ENCODE peak calls at places on chromosomes 16 and 17, in seven cellular contexts. B is A549, N is GM12878, T is AG09309, I is ELF-1, H is left ventricle myocardium inferior, J is upper lobe of right lung. A is an unnamed sample.

GRCh38 chr16:19429271-19429670 is 11.6 kb downstream of the TMC5 start:
- DNase-seq in B (peak), N (no peak), T (no peak), I (no peak), H (no peak), J (no peak), A (no peak)

GRCh38 chr16:78770353-78771091 is 671.1 kb downstream of the WWOX start:
- DNase-seq in B (peak), N (no peak), T (no peak), I (peak), H (peak), J (peak), A (peak)

GRCh38 chr17:27339836-27340550 is 46.1 kb downstream of the WSB1 start:
- DNase-seq in B (peak), N (no peak), T (no peak), I (peak), H (no peak), J (no peak), A (no peak)

GRCh38 chr16:3256876-3257465 is 538 bp upstream of the MEFV start:
- DNase-seq in B (no peak), N (no peak), T (no peak), I (no peak), H (no peak), J (no peak), A (no peak)

GRCh38 chr16:85418978-85419491 is 194.1 kb upstream of the GSE1 start:
- DNase-seq in B (no peak), N (no peak), T (no peak), I (no peak), H (peak), J (peak), A (no peak)

GRCh38 chr17:83150369-83151055 is 71.1 kb downstream of the METRNL start:
- DNase-seq in B (no peak), N (no peak), T (no peak), I (no peak), H (no peak), J (no peak), A (no peak)

GRCh38 chr17:49696233-49696761 is 11.5 kb downstream of the SLC35B1 start:
- DNase-seq in B (no peak), N (peak), T (no peak), I (no peak), H (no peak), J (no peak), A (no peak)

GRCh38 chr16:58960484-58960883 is 226.4 kb upstream of the GOT2 start:
- DNase-seq in B (no peak), N (no peak), T (no peak), I (peak), H (no peak), J (no peak), A (no peak)

GRCh38 chr16:57871457-57871856 is 69.2 kb upstream of the KIFC3 start:
- DNase-seq in B (peak), N (no peak), T (peak), I (no peak), H (no peak), J (no peak), A (no peak)

GRCh38 chr17:20920813-20921199 is 122.0 kb downstream of the USP22 start:
- DNase-seq in B (peak), N (no peak), T (no peak), I (no peak), H (no peak), J (no peak), A (no peak)

GRCh38 chr16:12614662-12615278 is 188.9 kb downstream of the CPPED1 start:
- DNase-seq in B (no peak), N (no peak), T (no peak), I (no peak), H (no peak), J (no peak), A (no peak)

GRCh38 chr17:39094607-39095308 is 56.7 kb downstream of the PLXDC1 start:
- DNase-seq in B (no peak), N (no peak), T (no peak), I (peak), H (no peak), J (no peak), A (no peak)

GRCh38 chr17:83010323-83011200 is 68.8 kb upstream of the METRNL start:
- DNase-seq in B (no peak), N (no peak), T (no peak), I (peak), H (no peak), J (no peak), A (peak)

GRCh38 chr16:74297296-74297665 is 667 bp downstream of the PSMD7 start:
- DNase-seq in B (no peak), N (no peak), T (no peak), I (peak), H (no peak), J (no peak), A (peak)

GRCh38 chr16:56988161-56988947 is 1.0 kb upstream of the NLRC5 start:
- DNase-seq in B (no peak), N (no peak), T (no peak), I (no peak), H (no peak), J (peak), A (no peak)

GRCh38 chr17:74770498-74771318 is 5.4 kb downstream of the NAT9 start:
- DNase-seq in B (peak), N (no peak), T (no peak), I (peak), H (peak), J (peak), A (peak)

GRCh38 chr17:74677558-74678466 is 34.9 kb downstream of the CD300LF start:
- DNase-seq in B (peak), N (no peak), T (no peak), I (peak), H (peak), J (no peak), A (peak)

GRCh38 chr16:54370653-54371052 is 84.1 kb upstream of the IRX3 start:
- DNase-seq in B (no peak), N (no peak), T (no peak), I (peak), H (peak), J (peak), A (peak)

GRCh38 chr17:75625813-75626486 is 7.3 kb upstream of the SMIM5 start:
- DNase-seq in B (peak), N (no peak), T (no peak), I (peak), H (no peak), J (no peak), A (peak)

GRCh38 chr17:73952136-73952497 is 251.4 kb upstream of the RPL38 start:
- DNase-seq in B (no peak), N (no peak), T (no peak), I (no peak), H (no peak), J (no peak), A (peak)

GRCh38 chr17:29847527-29847931 is 82.5 kb downstream of the SSH2 start:
- DNase-seq in B (no peak), N (no peak), T (no peak), I (no peak), H (no peak), J (no peak), A (peak)

GRCh38 chr17:7184647-7185046 is 5.5 kb upstream of the ASGR1 start:
- DNase-seq in B (no peak), N (no peak), T (no peak), I (no peak), H (no peak), J (no peak), A (no peak)

GRCh38 chr17:65956814-65957213 is 235.1 kb downstream of the CEP112 start:
- DNase-seq in B (no peak), N (no peak), T (no peak), I (no peak), H (no peak), J (no peak), A (no peak)

GRCh38 chr16:74605332-74605731 is 1.6 kb downstream of the GLG1 start:
- DNase-seq in B (no peak), N (no peak), T (no peak), I (no peak), H (no peak), J (no peak), A (no peak)

GRCh38 chr17:81898029-81898866 is 3.8 kb upstream of the NPB start:
- DNase-seq in B (peak), N (no peak), T (peak), I (peak), H (no peak), J (no peak), A (no peak)

GRCh38 chr17:58007781-58008706 is 998 bp upstream of the SRSF1 start:
- DNase-seq in B (no peak), N (no peak), T (no peak), I (peak), H (no peak), J (no peak), A (no peak)

GRCh38 chr17:17063546-17064122 is 21.4 kb downstream of the MPRIP start:
- DNase-seq in B (peak), N (no peak), T (no peak), I (no peak), H (peak), J (peak), A (no peak)

GRCh38 chr17:59698143-59698542 is 9.1 kb downstream of the PTRH2 start:
- DNase-seq in B (no peak), N (no peak), T (no peak), I (no peak), H (no peak), J (no peak), A (no peak)

GRCh38 chr16:24781256-24781655 is 51.8 kb downstream of the TNRC6A start:
- DNase-seq in B (no peak), N (no peak), T (no peak), I (no peak), H (no peak), J (no peak), A (no peak)

GRCh38 chr17:49742256-49742655 is 21.7 kb downstream of the FAM117A start:
- DNase-seq in B (no peak), N (no peak), T (no peak), I (no peak), H (no peak), J (no peak), A (no peak)

GRCh38 chr16:85262558-85263196 is 150.4 kb upstream of the CIBAR2 start:
- DNase-seq in B (no peak), N (no peak), T (no peak), I (peak), H (no peak), J (peak), A (peak)

GRCh38 chr16:11674818-11675560 is 6.7 kb downstream of the SNN start:
- DNase-seq in B (no peak), N (no peak), T (no peak), I (no peak), H (no peak), J (no peak), A (no peak)

GRCh38 chr17:73223626-73224616 is 31.1 kb downstream of the COG1 start:
- DNase-seq in B (no peak), N (no peak), T (no peak), I (no peak), H (no peak), J (no peak), A (no peak)

GRCh38 chr17:60393840-60394529 is 2.1 kb upstream of the USP32 start:
- DNase-seq in B (no peak), N (no peak), T (no peak), I (no peak), H (no peak), J (no peak), A (peak)

GRCh38 chr17:42077770-42078169 is 20.5 kb downstream of the ZNF385C start:
- DNase-seq in B (no peak), N (no peak), T (no peak), I (no peak), H (no peak), J (no peak), A (no peak)

GRCh38 chr16:14564881-14565687 is 65.0 kb downstream of the PARN start:
- DNase-seq in B (peak), N (no peak), T (peak), I (no peak), H (no peak), J (no peak), A (peak)

GRCh38 chr16:77551352-77551751 is 116.5 kb upstream of the ADAMTS18 start:
- DNase-seq in B (no peak), N (no peak), T (no peak), I (no peak), H (no peak), J (no peak), A (no peak)

GRCh38 chr17:63675607-63676539 is 24.1 kb downstream of the LIMD2 start:
- DNase-seq in B (peak), N (no peak), T (peak), I (no peak), H (peak), J (peak), A (peak)

A was measured in left kidney.